ENCODE peak calls at places on chromosomes 5 and 9, in nine cellular contexts. L, X, A, O, F, R, K, W and J are unnamed samples.

GRCh38 chr9:86470326-86470725 is 116.1 kb upstream of the TUT7 start:
- DNase-seq in K (no peak), R (no peak), X (no peak), L (no peak), A (no peak), O (no peak), F (no peak), W (no peak), J (no peak)

GRCh38 chr9:76610009-76610352 is 151.0 kb downstream of the GCNT1 start:
- DNase-seq in L (no peak), W (no peak), K (no peak), R (peak; percentile 82), A (no peak), F (no peak), O (peak; percentile 40), X (no peak), J (no peak)

GRCh38 chr9:114908796-114909448 is 21.5 kb downstream of the TNFSF8 start:
- DNase-seq in F (peak; percentile 47), R (no peak), W (no peak), A (no peak), L (no peak), O (peak; percentile 29), X (no peak), K (no peak), J (no peak)

GRCh38 chr5:38471709-38472108 is 84.7 kb downstream of the LIFR start:
- DNase-seq in O (no peak), X (no peak), A (no peak), L (no peak), K (no peak), W (no peak), R (no peak), F (no peak), J (no peak)

GRCh38 chr5:33315170-33315569 is 125.6 kb upstream of the TARS1 start:
- DNase-seq in W (no peak), F (no peak), K (no peak), X (no peak), A (no peak), L (no peak), R (no peak), O (no peak), J (no peak)

GRCh38 chr5:10329808-10330481 is 22.2 kb upstream of the CMBL start:
- DNase-seq in L (no peak), A (no peak), X (no peak), W (no peak), O (peak; percentile 86), F (no peak), K (no peak), R (no peak), J (no peak)

GRCh38 chr5:127757576-127757975 is 54.4 kb downstream of the CCDC192 start:
- DNase-seq in L (peak; percentile 21), A (peak; percentile 83), K (no peak), F (peak; percentile 59), X (no peak), R (no peak), O (peak; percentile 54), W (peak; percentile 10), J (no peak)

GRCh38 chr5:152462021-152462721 is 57.1 kb upstream of the NMUR2 start:
- DNase-seq in L (no peak), O (no peak), A (no peak), K (no peak), F (peak; percentile 47), R (no peak), W (no peak), X (no peak), J (no peak)

GRCh38 chr9:130936285-130937117 is 2.5 kb downstream of the FIBCD1 start:
- DNase-seq in R (peak; percentile 74), A (peak; percentile 15), L (no peak), X (no peak), F (peak; percentile 90), W (peak; percentile 31), K (no peak), O (peak; percentile 91), J (no peak)

GRCh38 chr9:33285502-33285901 is 4.8 kb upstream of the NFX1 start:
- DNase-seq in R (no peak), L (no peak), A (no peak), K (no peak), F (no peak), W (no peak), O (no peak), X (no peak), J (no peak)

GRCh38 chr9:72254881-72255545 is 105.8 kb downstream of the GDA start:
- DNase-seq in F (no peak), K (no peak), O (no peak), A (no peak), X (no peak), W (no peak), R (no peak), L (no peak), J (no peak)

GRCh38 chr9:13555989-13556500 is 276.6 kb upstream of the MPDZ start:
- DNase-seq in O (no peak), W (no peak), L (no peak), X (no peak), R (no peak), K (no peak), F (no peak), A (peak; percentile 20), J (no peak)

GRCh38 chr9:115262477-115262876 is 144.5 kb upstream of the TNC start:
- DNase-seq in W (peak; percentile 43), O (peak; percentile 95), F (no peak), A (no peak), X (no peak), K (no peak), R (peak; percentile 88), L (no peak), J (peak; percentile 100)

GRCh38 chr5:173496129-173496882 is 120.1 kb downstream of the BOD1 start:
- DNase-seq in K (no peak), A (no peak), F (peak; percentile 41), R (no peak), X (no peak), W (no peak), O (no peak), L (no peak), J (no peak)

GRCh38 chr9:116212986-116213672 is 59.5 kb downstream of the PAPPA start:
- DNase-seq in W (no peak), O (no peak), L (no peak), X (no peak), R (no peak), A (no peak), K (no peak), F (no peak), J (no peak)

GRCh38 chr9:93776873-93777272 is 178.3 kb downstream of the BARX1 start:
- DNase-seq in F (no peak), K (no peak), W (no peak), L (no peak), R (peak; percentile 68), O (no peak), X (no peak), A (no peak), J (no peak)

GRCh38 chr9:124342946-124343485 is 72.2 kb downstream of the PSMB7 start:
- DNase-seq in A (no peak), L (no peak), W (peak; percentile 100), R (peak; percentile 89), X (no peak), O (peak; percentile 95), K (no peak), F (peak; percentile 73), J (peak; percentile 45)

GRCh38 chr9:92520837-92521236 is 15.0 kb downstream of the ECM2 start:
- DNase-seq in K (no peak), F (no peak), R (no peak), A (no peak), W (no peak), L (no peak), X (no peak), O (no peak), J (no peak)

GRCh38 chr9:123742009-123742767 is 187.7 kb downstream of the DENND1A start:
- DNase-seq in W (no peak), X (no peak), F (no peak), L (no peak), A (peak; percentile 70), R (no peak), K (no peak), O (no peak), J (no peak)

GRCh38 chr5:6773342-6774035 is 60.3 kb downstream of the TENT4A start:
- DNase-seq in A (no peak), F (no peak), W (no peak), X (no peak), O (no peak), L (no peak), K (no peak), R (no peak), J (no peak)

GRCh38 chr5:178363501-178364325 is 131.1 kb upstream of the PHYKPL start:
- DNase-seq in W (no peak), F (no peak), K (no peak), O (no peak), R (peak; percentile 62), X (no peak), L (no peak), A (no peak), J (no peak)

GRCh38 chr5:54357371-54358058 is 47.1 kb upstream of the ARL15 start:
- DNase-seq in L (no peak), X (no peak), A (peak; percentile 22), F (no peak), W (no peak), O (no peak), K (no peak), R (no peak), J (no peak)

GRCh38 chr9:77648458-77649108 is 461 bp upstream of the GNA14 start:
- DNase-seq in A (peak; percentile 51), O (peak; percentile 38), L (no peak), R (peak; percentile 87), F (peak; percentile 91), K (no peak), W (no peak), X (no peak), J (no peak)

GRCh38 chr9:115058684-115059315 is 59.2 kb downstream of the TNC start:
- DNase-seq in O (peak; percentile 74), R (peak; percentile 88), A (no peak), K (no peak), L (no peak), W (no peak), X (no peak), F (no peak), J (peak; percentile 49)